ENCODE peak calls at places on chromosomes 3 and 15, in seven cellular contexts. One of them, this sample, is unnamed.

GRCh38 chr3:62007036-62007435 is 366.3 kb downstream of the FEZF2 start:
- DNase-seq in germinal center: no peak
- DNase-seq in activated CD4-positive, alpha-beta T cell treated with anti-CD3 and anti-CD28 coated beads for 24 hours: no peak
- DNase-seq in activated naive CD8-positive, alpha-beta T cell treated with anti-CD3 and anti-CD28 coated beads, Interleukin-2, amount 50 U/mL, for 24 hours: no peak
- DNase-seq in RWPE1: no peak
- DNase-seq in activated naive CD4-positive, alpha-beta T cell: no peak
- DNase-seq in nucleus accumbens: peak; percentile 18
- DNase-seq in this sample: peak; percentile 65

GRCh38 chr3:149604125-149604851 is 53.5 kb downstream of the WWTR1 start:
- DNase-seq in germinal center: no peak
- DNase-seq in activated CD4-positive, alpha-beta T cell treated with anti-CD3 and anti-CD28 coated beads for 24 hours: no peak
- DNase-seq in activated naive CD8-positive, alpha-beta T cell treated with anti-CD3 and anti-CD28 coated beads, Interleukin-2, amount 50 U/mL, for 24 hours: no peak
- DNase-seq in RWPE1: no peak
- DNase-seq in activated naive CD4-positive, alpha-beta T cell: no peak
- DNase-seq in nucleus accumbens: no peak
- DNase-seq in this sample: no peak

GRCh38 chr3:147701195-147701594 is 292.0 kb downstream of the ZIC1 start:
- DNase-seq in germinal center: no peak
- DNase-seq in activated CD4-positive, alpha-beta T cell treated with anti-CD3 and anti-CD28 coated beads for 24 hours: no peak
- DNase-seq in activated naive CD8-positive, alpha-beta T cell treated with anti-CD3 and anti-CD28 coated beads, Interleukin-2, amount 50 U/mL, for 24 hours: no peak
- DNase-seq in RWPE1: no peak
- DNase-seq in activated naive CD4-positive, alpha-beta T cell: no peak
- DNase-seq in nucleus accumbens: no peak
- DNase-seq in this sample: no peak

GRCh38 chr3:120349819-120350125 is 618 bp upstream of the LRRC58 start:
- DNase-seq in germinal center: no peak
- DNase-seq in activated CD4-positive, alpha-beta T cell treated with anti-CD3 and anti-CD28 coated beads for 24 hours: no peak
- DNase-seq in activated naive CD8-positive, alpha-beta T cell treated with anti-CD3 and anti-CD28 coated beads, Interleukin-2, amount 50 U/mL, for 24 hours: no peak
- DNase-seq in RWPE1: peak; percentile 5
- DNase-seq in activated naive CD4-positive, alpha-beta T cell: no peak
- DNase-seq in nucleus accumbens: no peak
- DNase-seq in this sample: no peak

GRCh38 chr15:65903296-65904073 is 34.2 kb downstream of the RAB11A start:
- DNase-seq in germinal center: no peak
- DNase-seq in activated CD4-positive, alpha-beta T cell treated with anti-CD3 and anti-CD28 coated beads for 24 hours: no peak
- DNase-seq in activated naive CD8-positive, alpha-beta T cell treated with anti-CD3 and anti-CD28 coated beads, Interleukin-2, amount 50 U/mL, for 24 hours: no peak
- DNase-seq in RWPE1: no peak
- DNase-seq in activated naive CD4-positive, alpha-beta T cell: no peak
- DNase-seq in nucleus accumbens: no peak
- DNase-seq in this sample: no peak

GRCh38 chr3:48952510-48953118 is 34.0 kb downstream of the ARIH2 start:
- DNase-seq in germinal center: no peak
- DNase-seq in activated CD4-positive, alpha-beta T cell treated with anti-CD3 and anti-CD28 coated beads for 24 hours: no peak
- DNase-seq in activated naive CD8-positive, alpha-beta T cell treated with anti-CD3 and anti-CD28 coated beads, Interleukin-2, amount 50 U/mL, for 24 hours: peak; percentile 41
- DNase-seq in RWPE1: no peak
- DNase-seq in activated naive CD4-positive, alpha-beta T cell: no peak
- DNase-seq in nucleus accumbens: no peak
- DNase-seq in this sample: no peak

GRCh38 chr3:128424508-128425069 is 42.1 kb downstream of the DNAJB8 start:
- DNase-seq in germinal center: no peak
- DNase-seq in activated CD4-positive, alpha-beta T cell treated with anti-CD3 and anti-CD28 coated beads for 24 hours: no peak
- DNase-seq in activated naive CD8-positive, alpha-beta T cell treated with anti-CD3 and anti-CD28 coated beads, Interleukin-2, amount 50 U/mL, for 24 hours: no peak
- DNase-seq in RWPE1: no peak
- DNase-seq in activated naive CD4-positive, alpha-beta T cell: no peak
- DNase-seq in nucleus accumbens: no peak
- DNase-seq in this sample: peak; percentile 18

GRCh38 chr3:43288366-43288765 is 2.0 kb downstream of the SNRK start:
- DNase-seq in germinal center: peak; percentile 41
- DNase-seq in activated CD4-positive, alpha-beta T cell treated with anti-CD3 and anti-CD28 coated beads for 24 hours: no peak
- DNase-seq in activated naive CD8-positive, alpha-beta T cell treated with anti-CD3 and anti-CD28 coated beads, Interleukin-2, amount 50 U/mL, for 24 hours: no peak
- DNase-seq in RWPE1: peak; percentile 13
- DNase-seq in activated naive CD4-positive, alpha-beta T cell: no peak
- DNase-seq in nucleus accumbens: no peak
- DNase-seq in this sample: no peak

GRCh38 chr15:50262533-50262932 is 3.0 kb downstream of the HDC start:
- DNase-seq in germinal center: no peak
- DNase-seq in activated CD4-positive, alpha-beta T cell treated with anti-CD3 and anti-CD28 coated beads for 24 hours: no peak
- DNase-seq in activated naive CD8-positive, alpha-beta T cell treated with anti-CD3 and anti-CD28 coated beads, Interleukin-2, amount 50 U/mL, for 24 hours: peak; percentile 67
- DNase-seq in RWPE1: no peak
- DNase-seq in activated naive CD4-positive, alpha-beta T cell: no peak
- DNase-seq in nucleus accumbens: no peak
- DNase-seq in this sample: no peak

GRCh38 chr15:92277776-92278175 is 115.9 kb upstream of the ST8SIA2 start:
- DNase-seq in germinal center: no peak
- DNase-seq in activated CD4-positive, alpha-beta T cell treated with anti-CD3 and anti-CD28 coated beads for 24 hours: no peak
- DNase-seq in activated naive CD8-positive, alpha-beta T cell treated with anti-CD3 and anti-CD28 coated beads, Interleukin-2, amount 50 U/mL, for 24 hours: no peak
- DNase-seq in RWPE1: peak; percentile 33
- DNase-seq in activated naive CD4-positive, alpha-beta T cell: no peak
- DNase-seq in nucleus accumbens: no peak
- DNase-seq in this sample: no peak

GRCh38 chr15:42012241-42012640 is 8.6 kb downstream of the PLA2G4E start:
- DNase-seq in germinal center: no peak
- DNase-seq in activated CD4-positive, alpha-beta T cell treated with anti-CD3 and anti-CD28 coated beads for 24 hours: no peak
- DNase-seq in activated naive CD8-positive, alpha-beta T cell treated with anti-CD3 and anti-CD28 coated beads, Interleukin-2, amount 50 U/mL, for 24 hours: no peak
- DNase-seq in RWPE1: no peak
- DNase-seq in activated naive CD4-positive, alpha-beta T cell: no peak
- DNase-seq in nucleus accumbens: no peak
- DNase-seq in this sample: no peak

This sample was measured in BJ.